ENCODE peak calls at places on chromosomes 5 and 9, in seven cellular contexts. B is PC-3; P is mucosa of descending colon; O is CD8-positive, alpha-beta T cell; I is neuronal stem cell; T is cardiac muscle cell; K is sigmoid colon. U is an unnamed sample.

GRCh38 chr5:87390576-87391199 is 22.0 kb downstream of the CCNH start:
- DNase-seq in I (no peak), B (peak; percentile 43), T (peak; percentile 25), P (no peak), K (no peak), O (no peak), U (no peak)

GRCh38 chr5:120017523-120017922 is 388.2 kb downstream of the FAM170A start:
- DNase-seq in B (no peak), O (no peak), K (no peak), P (no peak), I (no peak), T (peak; percentile 10), U (no peak)

GRCh38 chr5:172866802-172867748 is 33.0 kb downstream of the ERGIC1 start:
- DNase-seq in P (no peak), I (no peak), O (no peak), T (no peak), B (no peak), K (peak; percentile 96), U (no peak)

GRCh38 chr5:167716376-167716775 is 575.1 kb upstream of the WWC1 start:
- DNase-seq in P (no peak), I (no peak), T (no peak), K (no peak), O (no peak), B (no peak), U (no peak)

GRCh38 chr5:55344392-55344992 is 36.7 kb downstream of the MTREX start:
- DNase-seq in O (peak; percentile 65), B (peak; percentile 68), T (peak; percentile 80), P (peak; percentile 90), K (peak; percentile 69), I (peak; percentile 47), U (no peak)

GRCh38 chr5:163387970-163388369 is 49.4 kb upstream of the CCNG1 start:
- DNase-seq in P (no peak), K (no peak), T (no peak), O (no peak), I (no peak), B (no peak), U (no peak)

GRCh38 chr9:14320272-14321245 is 6.6 kb upstream of the NFIB start:
- DNase-seq in I (no peak), P (peak; percentile 51), B (peak; percentile 83), K (no peak), T (peak; percentile 97), O (no peak), U (no peak)

GRCh38 chr5:153365547-153365946 is 124.9 kb upstream of the GRIA1 start:
- DNase-seq in I (no peak), O (no peak), B (no peak), T (no peak), P (no peak), K (no peak), U (no peak)

GRCh38 chr5:154607746-154608145 is 129.7 kb upstream of the HAND1 start:
- DNase-seq in T (no peak), O (no peak), B (no peak), P (no peak), K (no peak), I (no peak), U (no peak)

GRCh38 chr9:112125961-112126388 is 49.1 kb downstream of the SUSD1 start:
- DNase-seq in P (no peak), B (peak; percentile 43), T (no peak), I (no peak), O (no peak), K (no peak), U (no peak)

GRCh38 chr5:54514841-54515432 is 2.6 kb upstream of the SNX18 start:
- DNase-seq in B (no peak), K (no peak), T (peak; percentile 58), O (no peak), P (no peak), I (no peak), U (no peak)

GRCh38 chr5:94422819-94423218 is 195.6 kb downstream of the KIAA0825 start:
- DNase-seq in K (no peak), B (peak; percentile 64), O (no peak), I (no peak), T (peak; percentile 44), P (no peak), U (no peak)

GRCh38 chr5:55888205-55888604 is 37.0 kb downstream of the IL31RA start:
- DNase-seq in I (no peak), T (no peak), B (no peak), O (no peak), P (no peak), K (no peak), U (no peak)

GRCh38 chr5:1783214-1783551 is 16.5 kb downstream of the MRPL36 start:
- DNase-seq in T (no peak), I (no peak), O (no peak), K (peak; percentile 40), B (no peak), P (no peak), U (no peak)

GRCh38 chr5:155587458-155587857 is 573.9 kb downstream of the KIF4B start:
- DNase-seq in T (no peak), P (no peak), B (no peak), I (no peak), O (no peak), K (no peak), U (no peak)

GRCh38 chr9:112535364-112535763 is 48.7 kb downstream of the KIAA1958 start:
- DNase-seq in P (no peak), I (no peak), T (peak; percentile 60), B (no peak), K (no peak), O (no peak), U (no peak)

GRCh38 chr5:90022711-90023053 is 386.9 kb downstream of the CETN3 start:
- DNase-seq in B (no peak), P (no peak), O (no peak), I (no peak), K (no peak), T (peak; percentile 29), U (no peak)

GRCh38 chr5:90020575-90021535 is 388.7 kb downstream of the CETN3 start:
- DNase-seq in K (no peak), I (no peak), O (no peak), T (peak; percentile 96), P (no peak), B (peak; percentile 98), U (no peak)

GRCh38 chr5:90017236-90017635 is 392.3 kb downstream of the CETN3 start:
- DNase-seq in T (no peak), O (no peak), K (no peak), P (no peak), B (no peak), I (peak; percentile 14), U (no peak)

DNA sequence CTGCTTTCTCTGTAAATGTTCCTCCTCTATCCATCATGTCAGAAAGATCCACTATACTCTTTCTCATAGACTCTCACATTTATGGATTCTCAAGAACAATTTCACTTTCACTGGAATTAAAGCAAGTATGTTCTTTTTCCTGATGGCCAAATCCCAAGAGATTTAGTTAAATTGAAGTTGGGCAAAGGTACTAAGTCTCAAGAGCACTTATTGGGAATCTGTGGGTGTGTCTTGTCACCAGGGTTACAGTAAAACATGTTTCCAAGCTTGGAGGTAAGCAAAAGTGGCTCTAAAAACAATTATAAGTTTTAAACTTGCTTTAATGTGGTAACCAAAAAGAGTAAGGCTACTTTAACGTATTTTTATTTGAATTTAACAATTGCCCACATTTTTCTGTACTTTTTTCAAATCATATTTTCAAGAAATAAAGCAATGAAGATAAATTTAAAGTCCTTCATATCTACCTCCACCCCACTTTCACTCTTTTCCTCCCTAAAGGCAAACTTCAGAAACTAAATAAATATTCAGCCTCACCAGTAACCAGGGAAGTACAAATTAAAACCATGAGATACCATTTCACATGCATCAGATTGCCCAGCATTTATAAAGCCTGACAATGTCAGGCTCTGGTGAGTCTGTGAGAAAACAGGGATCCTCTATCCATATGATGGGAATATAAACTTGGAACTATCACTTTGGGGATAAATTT is 387.4 kb downstream of the CETN3 start:
- DNase-seq in I (no peak), B (peak; percentile 62), T (peak; percentile 52), K (no peak), P (peak; percentile 6), O (no peak), U (no peak)
- H3K4me3 ChIP-seq in I (no peak overlapping the region), B (no peak overlapping the region), T (no peak overlapping the region), K (no peak overlapping the region), P (no peak overlapping the region), O (no peak overlapping the region), U (no peak overlapping the region)

DNA sequence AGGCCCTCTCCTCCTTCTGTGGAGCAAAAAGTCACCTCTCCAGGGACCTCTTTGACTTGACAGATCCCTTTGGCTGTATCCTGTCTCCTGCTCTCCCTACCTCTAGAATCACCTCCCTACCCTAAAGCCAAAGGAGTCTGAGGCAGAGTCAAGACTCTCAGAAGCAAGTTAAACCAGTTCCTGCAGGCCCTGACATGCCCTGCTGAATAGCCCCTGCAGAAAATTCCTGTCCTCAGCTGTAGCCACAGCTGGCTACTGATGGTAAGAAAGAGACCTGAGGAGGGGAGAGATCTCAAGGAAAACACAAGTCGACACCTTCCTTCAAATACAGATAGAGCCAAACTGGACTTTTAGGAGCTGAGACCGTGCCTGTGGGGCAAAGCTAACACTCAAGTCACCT is 23.7 kb upstream of the UBAP2 start:
- DNase-seq in O (no peak), P (no peak), T (no peak), I (no peak), B (peak; percentile 74), K (no peak), U (no peak)
- H3K4me3 ChIP-seq in O (no peak overlapping the region), P (no peak overlapping the region), T (no peak overlapping the region), I (no peak overlapping the region), B (no peak overlapping the region), K (no peak overlapping the region), U (no peak overlapping the region)

GRCh38 chr9:124766326-124766725 is 4.8 kb downstream of the NR6A1 start:
- DNase-seq in K (no peak), I (no peak), P (no peak), B (no peak), T (no peak), O (no peak), U (no peak)
- H3K4me3 ChIP-seq in K (no peak overlapping the region), I (no peak overlapping the region), P (no peak overlapping the region), B (no peak overlapping the region), T (no peak overlapping the region), O (no peak overlapping the region), U (no peak overlapping the region)

GRCh38 chr5:42768106-42768504 is 11.5 kb downstream of the CCDC152 start:
- DNase-seq in K (no peak), B (no peak), T (no peak), O (no peak), I (no peak), P (no peak), U (no peak)

GRCh38 chr5:42770003-42770402 is 13.4 kb downstream of the CCDC152 start:
- DNase-seq in I (no peak), K (no peak), O (no peak), B (no peak), T (no peak), P (no peak), U (no peak)

GRCh38 chr5:42767491-42768105 is 11.0 kb downstream of the CCDC152 start:
- DNase-seq in O (no peak), P (no peak), I (no peak), B (peak; percentile 74), T (peak; percentile 60), K (no peak), U (no peak)

DNA sequence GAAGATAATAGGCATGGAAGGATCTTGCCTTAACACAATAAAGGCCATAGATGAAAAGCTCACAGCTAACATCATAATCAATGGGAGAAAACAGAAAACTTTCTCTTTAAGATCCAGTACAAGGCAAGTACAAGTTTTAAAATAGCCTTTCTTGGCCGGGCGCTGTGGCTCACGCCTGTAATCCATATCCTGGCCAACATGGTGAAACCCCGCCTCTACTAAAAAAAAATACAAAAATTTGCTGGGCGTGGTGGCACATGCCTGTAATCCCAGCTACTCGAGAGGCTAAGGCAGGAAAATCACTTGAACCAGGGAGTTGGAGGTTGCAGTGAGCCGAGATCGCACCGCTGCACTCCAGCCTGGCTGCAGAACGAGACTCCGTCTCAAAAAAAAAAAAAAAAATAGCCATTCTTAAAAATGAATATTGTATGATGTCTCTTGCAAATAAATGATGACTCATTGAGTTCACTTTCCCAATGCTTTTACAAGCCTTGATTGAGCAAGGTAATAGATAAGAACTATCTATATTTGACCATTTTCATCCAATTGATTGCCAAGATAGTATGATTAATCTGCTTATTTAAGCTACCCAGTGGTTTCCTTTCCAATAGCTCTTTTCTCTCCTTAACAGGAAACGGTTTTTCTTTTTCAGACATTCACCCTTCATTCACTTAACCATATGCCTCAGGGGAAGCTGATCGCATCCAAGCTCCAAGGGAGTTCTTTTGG is 15.8 kb downstream of the CCDC152 start:
- DNase-seq in O (no peak), B (peak; percentile 91), T (peak; percentile 19), I (no peak), P (no peak), K (no peak), U (no peak)
- H3K4me3 ChIP-seq in O (no peak overlapping the region), B (peak overlapping the region; percentile 53), T (no peak overlapping the region), I (no peak overlapping the region), P (no peak overlapping the region), K (no peak overlapping the region), U (no peak overlapping the region)